ENCODE peak calls at places on chromosomes 12 and 14, in seven cellular contexts. N, L, I, P, H, G and R are unnamed samples.

GRCh38 chr12:59587710-59588109 is 8.1 kb upstream of the SLC16A7 start:
- DNase-seq in N (no peak), L (no peak), I (no peak), P (no peak), H (no peak), G (no peak), R (no peak)

GRCh38 chr12:76495556-76495955 is 64.0 kb downstream of the OSBPL8 start:
- DNase-seq in N (no peak), L (no peak), I (no peak), P (no peak), H (no peak), G (no peak), R (no peak)

GRCh38 chr14:41055589-41055988 is 551.1 kb upstream of the LRFN5 start:
- DNase-seq in N (no peak), L (no peak), I (no peak), P (no peak), H (no peak), G (no peak), R (no peak)

GRCh38 chr12:107537464-107538119 is 148.0 kb upstream of the PWP1 start:
- DNase-seq in N (no peak), L (no peak), I (no peak), P (no peak), H (no peak), G (no peak), R (no peak)

GRCh38 chr12:54658306-54659264 is 10.4 kb upstream of the DCD start:
- DNase-seq in N (peak; percentile 89), L (peak; percentile 38), I (peak; percentile 60), P (peak; percentile 61), H (peak; percentile 60), G (peak; percentile 89), R (peak; percentile 73)

GRCh38 chr14:95553141-95553540 is 18.3 kb downstream of the GLRX5 start:
- DNase-seq in N (no peak), L (no peak), I (no peak), P (no peak), H (no peak), G (no peak), R (no peak)

GRCh38 chr12:116934908-116935698 is 24.4 kb downstream of the FBXW8 start:
- DNase-seq in N (no peak), L (no peak), I (no peak), P (no peak), H (no peak), G (no peak), R (no peak)

GRCh38 chr12:106080111-106080732 is 58.5 kb downstream of the NUAK1 start:
- DNase-seq in N (no peak), L (no peak), I (no peak), P (no peak), H (no peak), G (no peak), R (peak; percentile 77)

GRCh38 chr14:28773917-28774691 is 7.5 kb downstream of the FOXG1 start:
- DNase-seq in N (peak; percentile 94), L (no peak), I (no peak), P (no peak), H (no peak), G (peak; percentile 37), R (peak; percentile 92)

GRCh38 chr12:98754095-98754494 is 109.0 kb downstream of the APAF1 start:
- DNase-seq in N (no peak), L (no peak), I (peak; percentile 94), P (no peak), H (no peak), G (peak; percentile 69), R (no peak)

GRCh38 chr14:63759454-63759853 is 31.6 kb upstream of the SGPP1 start:
- DNase-seq in N (no peak), L (no peak), I (no peak), P (peak; percentile 46), H (no peak), G (no peak), R (no peak)

GRCh38 chr12:114995891-114996290 is 311.9 kb upstream of the TBX3 start:
- DNase-seq in N (no peak), L (no peak), I (peak; percentile 34), P (no peak), H (no peak), G (no peak), R (no peak)

GRCh38 chr12:49623142-49623899 is at the start of gene PRPF40B:
- DNase-seq in N (peak; percentile 90), L (peak; percentile 99), I (peak; percentile 84), P (peak; percentile 92), H (peak; percentile 48), G (peak; percentile 95), R (peak; percentile 94)

GRCh38 chr14:31173120-31173837 is 34.3 kb downstream of the HECTD1 start:
- DNase-seq in N (no peak), L (no peak), I (no peak), P (no peak), H (no peak), G (no peak), R (no peak)

GRCh38 chr12:98799411-98799810 is 154.3 kb downstream of the APAF1 start:
- DNase-seq in N (peak; percentile 56), L (no peak), I (peak; percentile 23), P (no peak), H (peak; percentile 2), G (no peak), R (no peak)

GRCh38 chr14:102140750-102141145 is 1.1 kb downstream of the WDR20 start:
- DNase-seq in N (no peak), L (no peak), I (peak; percentile 33), P (no peak), H (no peak), G (no peak), R (no peak)

GRCh38 chr12:15650399-15651128 is 138.6 kb downstream of the EPS8 start:
- DNase-seq in N (no peak), L (no peak), I (no peak), P (no peak), H (no peak), G (no peak), R (peak; percentile 20)

GRCh38 chr12:62581288-62582064 is 114.8 kb downstream of the MON2 start:
- DNase-seq in N (peak; percentile 71), L (peak; percentile 39), I (peak; percentile 65), P (peak; percentile 52), H (peak; percentile 38), G (peak; percentile 50), R (peak; percentile 51)

GRCh38 chr14:103542545-103543088 is 13.6 kb downstream of the TRMT61A start:
- DNase-seq in N (peak; percentile 94), L (peak; percentile 67), I (no peak), P (no peak), H (no peak), G (peak; percentile 77), R (peak; percentile 97)

GRCh38 chr12:1501695-1502440 is 92.5 kb downstream of the FBXL14 start:
- DNase-seq in N (no peak), L (no peak), I (no peak), P (no peak), H (no peak), G (no peak), R (no peak)
- H3K4me3 ChIP-seq in N (no peak overlapping the region), L (no peak overlapping the region), I (no peak overlapping the region), P (no peak overlapping the region), H (no peak overlapping the region), G (no peak overlapping the region), R (no peak overlapping the region)

GRCh38 chr12:9936597-9936996 is 4.4 kb upstream of the CLEC2A start:
- DNase-seq in N (no peak), L (no peak), I (no peak), P (no peak), H (no peak), G (no peak), R (no peak)

GRCh38 chr12:9944404-9944803 is 12.2 kb upstream of the CLEC2A start:
- DNase-seq in N (no peak), L (no peak), I (no peak), P (no peak), H (no peak), G (no peak), R (no peak)

GRCh38 chr12:9941838-9942237 is 9.7 kb upstream of the CLEC2A start:
- DNase-seq in N (no peak), L (no peak), I (no peak), P (no peak), H (no peak), G (no peak), R (no peak)

GRCh38 chr12:9943244-9943643 is 11.1 kb upstream of the CLEC2A start:
- DNase-seq in N (peak; percentile 2), L (no peak), I (no peak), P (no peak), H (no peak), G (no peak), R (no peak)

GRCh38 chr12:9940370-9940769 is 8.2 kb upstream of the CLEC2A start:
- DNase-seq in N (peak; percentile 52), L (no peak), I (peak; percentile 35), P (peak; percentile 12), H (no peak), G (peak; percentile 15), R (peak; percentile 14)
- TF ChIP-seq CTCF in N (peak; percentile 69), L (peak; percentile 36), I (peak; percentile 71), P (peak; percentile 73), H (peak; percentile 14), G (peak; percentile 52), R (peak; percentile 51)

GRCh38 chr14:77406718-77407117 is 16.6 kb downstream of the NOXRED1 start:
- DNase-seq in N (no peak), L (no peak), I (no peak), P (no peak), H (no peak), G (peak; percentile 11), R (no peak)

GRCh38 chr14:77403798-77404197 is 19.5 kb downstream of the NOXRED1 start:
- DNase-seq in N (no peak), L (no peak), I (no peak), P (no peak), H (no peak), G (no peak), R (no peak)

GRCh38 chr14:77409131-77409533 is 14.2 kb downstream of the NOXRED1 start:
- DNase-seq in N (peak; percentile 53), L (no peak), I (peak; percentile 41), P (peak; percentile 34), H (peak; percentile 21), G (peak; percentile 37), R (peak; percentile 17)

GRCh38 chr14:77407158-77407557 is 16.2 kb downstream of the NOXRED1 start:
- DNase-seq in N (no peak), L (no peak), I (no peak), P (no peak), H (no peak), G (no peak), R (no peak)

DNA sequence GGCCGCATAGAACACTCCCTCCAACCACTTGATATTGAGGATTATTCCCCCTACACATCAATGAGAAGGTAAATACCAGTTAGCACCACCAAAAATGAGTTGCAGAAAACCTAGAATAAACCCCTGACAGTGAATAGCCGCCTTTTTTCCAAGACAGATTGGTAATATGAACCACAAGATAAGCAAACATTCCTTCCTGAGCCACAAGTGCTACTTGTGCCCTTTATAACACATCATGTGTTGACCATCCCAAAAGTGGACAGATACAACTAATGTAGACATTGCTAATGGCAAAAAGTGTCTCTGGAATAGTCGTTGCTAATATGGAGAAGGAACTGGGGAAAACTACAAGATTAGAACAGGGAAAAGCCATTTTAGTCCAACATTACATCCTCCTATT is 17.2 kb downstream of the NOXRED1 start:
- DNase-seq in N (no peak), L (no peak), I (peak; percentile 33), P (no peak), H (no peak), G (no peak), R (no peak)
- TF ChIP-seq EZH2phosphoT487 in N (no peak), L (no peak), I (no peak), P (no peak), H (no peak), G (no peak), R (no peak)

DNA sequence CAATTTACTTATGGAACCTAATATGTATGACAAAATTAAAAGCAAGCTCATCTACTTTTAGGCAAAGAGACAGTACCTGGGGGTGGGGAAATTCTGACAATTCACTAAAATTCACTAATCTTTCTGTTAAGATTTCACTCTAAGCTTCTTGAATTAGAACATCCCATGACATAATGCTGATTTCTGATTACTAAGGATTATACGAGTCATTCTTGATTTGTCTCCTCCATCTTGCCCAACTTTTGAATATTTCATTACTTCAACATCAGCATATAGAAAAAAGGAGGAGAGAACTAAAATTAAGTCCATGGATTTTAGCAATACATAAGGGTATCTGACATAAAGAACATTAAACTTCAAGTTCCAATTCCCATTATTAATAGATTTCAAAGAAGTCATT is 2.3 kb downstream of the CEP83 start:
- DNase-seq in N (no peak), L (no peak), I (no peak), P (no peak), H (no peak), G (no peak), R (no peak)
- H3K4me3 ChIP-seq in N (no peak overlapping the region), L (no peak overlapping the region), I (peak overlapping the region; percentile 85), P (peak overlapping the region; percentile 19), H (no peak overlapping the region), G (no peak overlapping the region), R (no peak overlapping the region)